ENCODE peak calls at places on chromosomes 7 and 10, in four cellular contexts. O is endothelial cell, N is left ventricle myocardium inferior, H is stomach. M is an unnamed sample.

GRCh38 chr10:23445591-23445990 is 6.7 kb downstream of the OTUD1 start:
- DNase-seq in N (no peak), O (no peak), H (no peak), M (no peak)

GRCh38 chr7:132280335-132280734 is 295.9 kb downstream of the PLXNA4 start:
- DNase-seq in O (no peak), H (no peak), N (no peak), M (no peak)

GRCh38 chr7:138245682-138246081 is 169.4 kb downstream of the AKR1D1 start:
- DNase-seq in N (no peak), H (no peak), O (no peak), M (peak; percentile 78)

GRCh38 chr10:43980715-43981114 is 332.0 kb upstream of the ZNF32 start:
- DNase-seq in N (no peak), O (no peak), H (no peak), M (no peak)

GRCh38 chr7:6709808-6710207 is 3.1 kb upstream of the ZNF12 start:
- DNase-seq in H (no peak), N (no peak), O (no peak), M (no peak)

GRCh38 chr7:73438547-73439245 is 5.1 kb downstream of the FZD9 start:
- DNase-seq in O (no peak), N (no peak), H (no peak), M (no peak)

GRCh38 chr7:111159426-111159825 is 68.5 kb downstream of the LRRN3 start:
- DNase-seq in N (no peak), O (no peak), H (no peak), M (peak; percentile 36)

GRCh38 chr7:80940539-80941205 is 21.8 kb upstream of the SEMA3C start:
- DNase-seq in N (no peak), O (no peak), H (no peak), M (peak; percentile 66)

GRCh38 chr10:96093948-96094347 is 36.1 kb upstream of the ZNF518A start:
- DNase-seq in N (no peak), H (no peak), O (no peak), M (no peak)

DNA sequence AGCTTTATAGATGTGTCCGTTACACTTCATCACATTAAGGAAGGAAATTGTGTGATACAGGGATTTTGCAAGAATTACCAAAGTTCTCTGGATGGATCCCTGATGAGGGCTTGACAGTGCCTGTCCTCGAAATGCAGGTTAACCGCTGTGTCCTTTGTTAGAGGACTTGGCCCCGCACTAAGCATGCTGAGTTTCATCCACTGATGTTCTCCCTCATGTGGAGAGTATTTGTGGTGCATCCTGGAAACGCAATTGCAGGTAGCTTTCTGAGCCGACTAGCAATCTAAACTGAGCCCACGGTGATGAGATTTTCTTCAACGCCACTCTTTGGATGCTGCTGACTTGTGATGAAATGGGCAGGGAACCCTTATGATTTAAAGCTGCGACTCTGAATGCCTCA is 71.9 kb upstream of the STK17A start:
- DNase-seq in N (no peak), H (no peak), O (peak; percentile 8), M (no peak)
- TF ChIP-seq CTCF in N (peak; percentile 40), H (no peak), O (peak; percentile 34), M (no peak)

DNA sequence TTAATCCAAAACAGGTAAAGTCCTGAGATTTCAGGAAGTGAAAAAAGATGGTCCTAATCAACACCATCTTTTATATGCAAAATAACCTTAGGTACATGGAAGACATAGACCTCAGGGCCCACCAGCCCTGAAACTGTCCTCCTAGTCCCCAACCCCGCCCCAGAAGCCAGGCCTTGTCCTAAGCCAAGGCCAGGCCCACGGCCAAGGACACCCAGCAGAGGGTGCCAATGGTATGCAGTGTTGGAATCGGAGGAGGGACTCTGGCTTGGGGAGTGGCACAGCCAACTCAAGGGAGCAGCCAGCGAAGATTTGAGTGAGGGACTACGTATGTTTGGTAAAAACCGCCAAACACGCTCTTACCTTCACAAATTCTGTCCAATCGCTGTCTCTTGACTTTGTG is 96.7 kb downstream of the ZRANB1 start:
- DNase-seq in N (peak; percentile 60), H (peak; percentile 81), O (no peak), M (peak; percentile 71)
- TF ChIP-seq CTCF in N (peak; percentile 40), H (no peak), O (no peak), M (peak; percentile 12)

GRCh38 chr10:125175807-125176206 is 15.4 kb upstream of the CTBP2 start:
- DNase-seq in H (no peak), O (no peak), N (no peak), M (no peak)
- TF ChIP-seq CTCF in H (no peak), O (no peak), N (no peak), M (no peak)

GRCh38 chr10:116765549-116766162 is 23.3 kb upstream of the HSPA12A start:
- DNase-seq in N (no peak), H (no peak), O (no peak), M (no peak)
- TF ChIP-seq CTCF in N (peak; percentile 24), H (no peak), O (no peak), M (no peak)

DNA sequence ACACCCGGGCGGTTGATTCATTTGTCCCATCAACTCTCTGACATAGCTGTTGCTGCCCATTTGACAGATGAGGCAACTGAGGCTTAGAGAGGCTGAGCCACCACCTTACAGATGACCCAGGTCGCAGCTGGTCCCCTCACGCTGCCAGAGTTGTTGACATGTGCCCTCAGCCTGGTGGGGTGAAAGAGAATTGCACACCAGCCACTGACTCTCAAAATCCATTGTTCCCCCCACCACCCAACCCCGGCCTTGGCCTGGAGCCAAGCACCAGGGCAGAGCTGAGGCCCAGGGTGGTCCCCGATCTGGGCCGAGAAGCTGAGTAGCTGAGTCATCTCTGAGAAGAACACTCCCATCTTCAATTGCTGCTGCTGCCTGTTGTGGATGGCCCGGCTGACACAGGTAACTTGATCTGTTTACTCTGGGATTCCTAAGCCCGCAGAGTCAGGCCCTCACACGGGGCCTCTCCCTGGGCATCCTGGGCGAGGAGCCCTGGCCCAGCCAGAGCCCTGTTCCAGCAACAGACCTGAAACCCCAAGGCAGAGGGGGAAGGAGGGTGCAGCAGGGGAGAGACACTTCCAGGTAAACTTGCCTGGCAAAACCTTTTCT is 27.5 kb downstream of the PVRIG start:
- DNase-seq in N (no peak), O (peak; percentile 27), H (peak; percentile 28), M (peak; percentile 93)
- TF ChIP-seq CTCF in N (no peak), O (peak; percentile 22), H (no peak), M (peak; percentile 7)

GRCh38 chr7:70435634-70436033 is 696.3 kb upstream of the GALNT17 start:
- DNase-seq in O (no peak), N (no peak), H (no peak), M (no peak)

GRCh38 chr7:70434821-70435220 is 697.1 kb upstream of the GALNT17 start:
- DNase-seq in N (no peak), H (no peak), O (no peak), M (no peak)

GRCh38 chr7:70436815-70437350 is 695.1 kb upstream of the GALNT17 start:
- DNase-seq in O (no peak), H (no peak), N (no peak), M (no peak)

GRCh38 chr7:70432567-70433001 is 699.4 kb upstream of the GALNT17 start:
- DNase-seq in O (no peak), H (no peak), N (no peak), M (no peak)

DNA sequence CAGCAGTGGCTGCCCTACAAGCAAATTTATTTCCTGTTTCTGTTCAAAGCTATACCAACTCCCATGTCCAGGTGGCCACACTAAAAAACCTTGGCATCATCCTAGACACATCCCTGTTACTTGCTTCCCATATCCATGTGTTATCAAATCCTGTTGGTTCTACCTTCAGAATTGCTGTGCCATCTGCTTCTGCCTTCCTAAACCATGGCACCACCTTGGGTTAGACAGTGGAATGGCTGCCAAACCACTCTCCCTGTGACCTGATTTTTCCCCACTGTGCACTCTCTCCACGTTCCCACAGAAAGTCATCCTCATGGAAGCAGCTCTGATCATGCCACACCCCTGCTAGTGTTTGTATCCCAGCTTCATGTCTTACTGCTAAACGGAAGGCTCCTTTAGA is 697.6 kb upstream of the GALNT17 start:
- DNase-seq in N (no peak), O (no peak), H (no peak), M (no peak)
- TF ChIP-seq CTCF in N (no peak), O (no peak), H (no peak), M (no peak)

DNA sequence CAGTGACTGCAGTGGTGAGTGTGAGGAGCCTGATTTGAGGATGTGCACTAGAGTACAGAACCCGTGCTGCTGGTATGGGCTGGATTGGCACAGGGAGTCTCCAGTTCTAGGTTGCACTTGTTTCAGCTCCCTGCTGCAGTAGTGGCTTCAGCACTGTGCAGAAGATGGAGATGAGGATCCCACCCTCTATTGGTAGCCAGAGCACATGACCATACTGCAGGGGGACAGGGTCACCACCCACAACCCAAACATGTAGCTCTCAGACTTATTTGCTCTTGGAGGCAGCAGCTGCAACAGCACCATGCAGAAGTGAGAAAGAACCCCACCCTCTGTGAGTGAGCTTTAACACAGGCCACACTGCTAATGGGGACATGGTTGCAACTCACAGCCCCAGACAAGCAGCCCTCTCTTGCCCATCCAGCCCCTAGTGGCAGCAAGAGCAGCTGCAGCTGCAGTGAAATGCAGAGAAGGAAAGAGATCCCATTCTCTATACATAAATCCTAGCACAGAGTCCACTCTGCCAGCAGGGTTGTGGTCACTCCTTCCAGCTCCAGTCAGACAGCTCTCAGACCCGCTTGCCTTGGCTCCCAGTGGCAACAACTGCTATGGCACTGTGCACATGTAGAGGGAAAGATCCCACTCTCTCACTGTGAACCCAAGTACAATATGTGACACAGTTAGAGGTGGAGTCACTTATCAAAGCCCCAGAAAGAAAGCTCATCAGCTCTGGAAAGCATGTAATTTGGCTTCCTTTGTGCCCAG is 51.4 kb upstream of the SCIN start:
- DNase-seq in O (peak; percentile 34), N (no peak), H (no peak), M (peak; percentile 20)
- TF ChIP-seq CTCF in O (peak; percentile 76), N (no peak), H (peak; percentile 14), M (peak; percentile 25)

DNA sequence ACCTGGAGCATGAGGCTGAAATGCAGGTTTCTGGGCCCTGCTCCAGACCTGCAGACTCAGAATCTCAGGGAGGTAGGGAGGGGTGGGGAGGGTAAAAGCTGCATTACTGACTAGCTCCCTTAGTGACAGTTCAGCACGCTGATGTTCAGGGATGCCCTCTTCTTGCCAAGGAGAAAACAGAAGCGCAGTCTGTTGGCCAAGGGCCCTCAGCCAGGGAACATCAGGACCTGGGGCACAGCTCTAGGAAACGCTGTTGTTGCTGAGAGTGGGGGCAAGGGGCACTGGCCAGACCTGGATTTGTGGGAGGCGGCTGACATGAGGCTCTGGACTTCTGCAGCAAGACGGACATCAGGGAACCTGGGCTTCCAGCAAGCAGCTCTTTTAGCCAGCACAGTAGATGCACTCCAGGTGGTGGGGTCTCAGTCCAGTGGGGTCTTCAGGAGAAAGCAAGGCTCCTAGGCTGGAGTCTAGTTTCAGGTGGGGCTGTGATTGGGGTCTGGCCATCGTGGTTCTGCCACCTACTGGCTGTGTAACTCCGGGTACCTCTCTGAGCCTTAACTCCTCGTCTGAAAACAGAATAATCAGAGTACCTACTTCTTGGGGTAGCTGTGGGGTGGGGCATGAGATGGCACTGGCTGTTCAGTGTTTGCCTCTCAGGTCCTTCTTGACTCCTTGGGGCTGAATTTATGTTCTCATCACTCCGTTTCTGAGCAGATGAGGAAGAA is 72.9 kb upstream of the PRLHR start:
- DNase-seq in H (no peak), N (no peak), O (no peak), M (no peak)
- TF ChIP-seq CTCF in H (no peak), N (no peak), O (no peak), M (no peak)

M was measured in MCF 10A.